ENCODE peak calls at places on chromosomes 4 and X, in four cellular contexts. H is Peyer's patch, B is ovary, D is lung. X is an unnamed sample.

GRCh38 chr4:7854697-7855370 is 84.8 kb downstream of the AFAP1 start:
- DNase-seq in D (no peak), B (no peak), H (peak; percentile 38), X (no peak)

GRCh38 chr4:137644201-137644600 is 111.9 kb upstream of the PCDH18 start:
- DNase-seq in H (no peak), D (no peak), B (no peak), X (no peak)

GRCh38 chr4:7367894-7368293 is 66.8 kb downstream of the PSAPL1 start:
- DNase-seq in H (no peak), B (no peak), D (no peak), X (no peak)

GRCh38 chrX:68710870-68711576 is 63.6 kb downstream of the STARD8 start:
- DNase-seq in H (no peak), D (no peak), B (no peak), X (no peak)

GRCh38 chr4:64000241-64000640 is 409.0 kb downstream of the TECRL start:
- DNase-seq in B (no peak), H (no peak), D (no peak), X (no peak)

GRCh38 chr4:145736241-145736831 is 56.4 kb downstream of the C4orf51 start:
- DNase-seq in H (no peak), B (no peak), D (peak; percentile 76), X (no peak)

GRCh38 chrX:10579018-10579752 is 41.2 kb downstream of the MID1 start:
- DNase-seq in B (no peak), H (no peak), D (no peak), X (no peak)

GRCh38 chr4:13544556-13545393 is 467 bp upstream of the NKX3-2 start:
- DNase-seq in B (peak; percentile 55), H (no peak), D (peak; percentile 65), X (peak; percentile 94)

GRCh38 chr4:101421393-101421792 is 74.1 kb upstream of the PPP3CA start:
- DNase-seq in B (no peak), H (no peak), D (no peak), X (no peak)

GRCh38 chr4:141686146-141686775 is 49.9 kb downstream of the IL15 start:
- DNase-seq in D (no peak), B (no peak), H (no peak), X (no peak)

GRCh38 chr4:111689731-111690130 is 455.5 kb upstream of the FAM241A start:
- DNase-seq in D (no peak), B (no peak), H (no peak), X (no peak)

GRCh38 chrX:133992877-133993276 is 7.5 kb upstream of the GPC3 start:
- DNase-seq in D (no peak), B (no peak), H (no peak), X (no peak)

GRCh38 chrX:104922206-104922621 is 298.3 kb downstream of the TEX13A start:
- DNase-seq in D (peak; percentile 82), B (peak; percentile 55), H (peak; percentile 25), X (no peak)

GRCh38 chrX:14932136-14932535 is 58.9 kb downstream of the MOSPD2 start:
- DNase-seq in H (no peak), B (no peak), D (no peak), X (no peak)

GRCh38 chrX:14936561-14936960 is 63.3 kb downstream of the MOSPD2 start:
- DNase-seq in B (no peak), H (no peak), D (no peak), X (no peak)

GRCh38 chrX:14939644-14940043 is 66.4 kb downstream of the MOSPD2 start:
- DNase-seq in B (no peak), D (no peak), H (no peak), X (no peak)

DNA sequence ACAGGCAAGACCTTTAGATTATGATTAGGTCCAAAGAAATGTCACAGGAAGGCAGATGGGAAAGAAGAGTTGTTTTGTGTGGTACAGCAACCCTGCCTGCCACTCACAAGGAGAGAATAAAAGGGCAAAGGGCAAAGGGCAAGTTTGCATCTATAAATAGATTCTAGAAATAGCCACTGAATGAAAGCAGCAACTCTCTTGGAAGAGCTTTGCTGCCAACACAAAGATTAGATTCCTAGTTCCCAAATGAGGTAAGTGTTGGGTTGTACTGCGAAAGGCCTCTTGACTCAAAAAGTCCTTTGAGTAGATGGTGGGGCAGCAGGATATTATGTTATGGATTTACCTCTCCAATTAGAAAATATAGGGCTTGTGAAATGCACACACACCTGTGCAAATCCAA is 61.2 kb downstream of the MOSPD2 start:
- DNase-seq in D (no peak), B (no peak), H (no peak), X (no peak)
- H3K27ac ChIP-seq in D (no peak overlapping the region), B (no peak overlapping the region), H (no peak overlapping the region), X (no peak overlapping the region)

GRCh38 chr4:133149364-133149695 is 236 bp downstream of the PCDH10 start:
- DNase-seq in B (no peak), D (no peak), H (no peak), X (no peak)
- H3K4me3 ChIP-seq in B (peak overlapping the region; percentile 40), D (peak overlapping the region; percentile 6), H (no peak overlapping the region), X (peak overlapping the region; percentile 53)

GRCh38 chr4:173520921-173521473 is 9.0 kb downstream of the HAND2 start:
- DNase-seq in D (no peak), H (no peak), B (peak; percentile 57), X (peak; percentile 91)

GRCh38 chr4:173524218-173525117 is 5.6 kb downstream of the HAND2 start:
- DNase-seq in H (no peak), D (no peak), B (no peak), X (peak; percentile 90)

GRCh38 chr4:173522874-173523395 is 7.1 kb downstream of the HAND2 start:
- DNase-seq in D (no peak), H (no peak), B (peak; percentile 58), X (no peak)

GRCh38 chr4:173521474-173522159 is 8.4 kb downstream of the HAND2 start:
- DNase-seq in D (no peak), B (peak; percentile 66), H (no peak), X (no peak)

GRCh38 chr4:173522160-173522873 is 7.7 kb downstream of the HAND2 start:
- DNase-seq in H (no peak), B (peak; percentile 97), D (no peak), X (peak; percentile 93)
- H3K9me3 ChIP-seq in H (no peaks in the 10 kb centered on the region), B (no peaks in the 10 kb centered on the region), D (peaks cover 34% of the 10 kb centered on the region), X (no peaks in the 10 kb centered on the region)

GRCh38 chrX:77003956-77004355 is 443.2 kb upstream of the FGF16 start:
- DNase-seq in B (no peak), H (no peak), D (no peak), X (no peak)
- H3K27ac ChIP-seq in B (no peak overlapping the region), H (no peak overlapping the region), D (no peak overlapping the region), X (no peak overlapping the region)

DNA sequence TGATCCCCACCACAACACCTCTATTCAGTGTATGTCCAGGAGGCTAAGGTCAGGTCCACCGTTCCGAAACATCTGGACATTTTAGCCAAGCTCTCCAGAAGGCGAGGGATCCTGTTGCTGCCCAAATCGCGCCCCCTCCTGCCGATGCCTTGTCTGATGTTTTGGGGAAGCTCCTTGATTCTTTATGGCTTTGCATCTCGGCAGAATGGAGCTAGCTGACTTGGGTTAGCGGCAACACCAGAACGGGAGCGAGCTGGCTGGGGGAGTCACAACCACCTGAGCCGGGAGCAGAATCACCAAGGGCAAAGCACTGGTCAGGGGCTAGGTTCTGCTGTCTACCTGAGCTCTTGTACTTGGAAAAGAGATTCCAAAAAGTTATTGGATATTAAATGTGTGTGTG is 6.5 kb upstream of the POU3F4 start:
- DNase-seq in D (no peak), B (no peak), H (no peak), X (no peak)
- H3K4me3 ChIP-seq in D (no peak overlapping the region), B (no peak overlapping the region), H (no peak overlapping the region), X (no peak overlapping the region)

DNA sequence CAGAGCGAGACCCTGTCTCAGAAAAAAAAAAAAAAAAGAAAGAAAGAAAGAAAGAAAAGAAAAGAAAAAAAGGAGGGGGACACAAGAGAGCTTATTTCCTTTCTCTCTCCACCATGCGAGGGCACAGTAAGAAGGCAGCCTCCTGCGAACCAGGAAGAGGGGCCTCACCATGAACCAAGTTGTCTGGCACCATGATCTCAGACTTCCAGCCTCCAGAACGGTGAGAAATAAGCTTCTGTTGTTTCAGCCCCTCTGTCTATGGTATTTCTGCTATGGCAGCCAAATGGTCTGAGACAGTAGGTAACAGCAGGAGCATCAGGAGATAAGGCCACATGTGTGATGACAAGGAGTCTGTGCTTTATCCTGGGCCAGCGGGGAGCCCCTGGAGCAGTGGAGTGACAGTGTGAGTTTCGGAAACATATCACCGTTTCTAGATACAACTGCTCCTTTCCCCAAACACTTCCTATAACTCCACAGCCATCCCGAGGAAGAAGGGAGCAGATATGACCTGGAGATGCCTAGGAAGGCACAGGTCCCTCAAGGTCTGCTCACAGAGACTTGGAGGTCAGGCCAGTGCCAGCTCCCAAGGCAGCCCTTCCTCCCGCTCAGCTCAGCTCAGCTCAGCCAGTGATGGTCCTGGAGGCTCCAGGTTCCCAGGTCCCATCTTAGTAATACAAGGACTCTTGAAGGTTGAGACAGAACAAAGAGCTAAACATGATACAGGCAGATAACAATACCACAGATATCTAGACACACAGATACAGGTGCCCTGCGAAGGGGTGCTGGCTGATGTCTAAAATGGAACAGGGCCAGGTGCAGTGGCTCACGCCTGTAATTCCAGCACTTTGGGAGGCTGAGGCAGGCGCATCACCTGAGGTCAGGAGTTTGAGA is 17.7 kb downstream of the JAKMIP1 start:
- DNase-seq in H (no peak), B (no peak), D (no peak), X (no peak)
- H3K9me3 ChIP-seq in H (no peaks in the 10 kb centered on the region), B (peaks cover 4% of the 10 kb centered on the region), D (peaks cover 22% of the 10 kb centered on the region), X (peaks cover 41% of the 10 kb centered on the region)

DNA sequence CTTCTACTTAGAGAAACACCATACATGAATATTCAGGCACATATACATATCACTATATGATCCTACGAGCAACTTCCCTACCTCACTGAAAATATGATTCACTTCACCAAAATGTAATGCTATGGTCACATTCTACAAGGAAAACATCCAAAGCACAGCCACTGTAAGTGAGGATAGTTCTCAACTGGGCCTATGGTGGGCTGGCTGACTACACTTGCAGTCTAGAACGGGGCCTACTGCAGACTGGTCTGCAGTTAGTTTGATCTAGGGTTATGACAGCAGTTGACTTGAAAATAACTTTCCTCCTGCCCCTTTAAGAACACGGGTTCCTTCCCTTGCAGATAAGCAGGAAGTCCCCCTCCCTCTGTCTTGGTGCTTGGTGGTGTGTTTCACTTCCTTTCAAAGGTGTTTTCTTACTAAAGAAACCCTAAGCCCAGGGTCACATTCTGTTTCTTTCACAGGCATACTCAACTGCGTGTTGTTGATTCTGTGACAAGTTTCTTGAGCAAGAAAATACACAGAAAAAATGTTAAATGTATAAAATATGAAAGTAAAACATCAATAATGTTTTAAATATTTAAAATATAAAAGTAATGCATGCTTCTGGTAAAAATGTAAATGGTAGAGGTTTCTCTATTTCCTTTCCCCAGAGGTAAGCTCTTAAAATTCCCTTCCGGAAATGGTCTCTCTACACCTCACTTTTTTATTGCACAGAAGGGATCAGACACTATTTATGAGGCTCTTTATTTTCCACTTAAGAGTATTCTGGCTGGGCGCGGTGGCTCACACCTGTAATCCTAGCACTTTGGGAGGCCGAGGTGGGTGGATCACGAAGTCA is 18.0 kb upstream of the TMSB4X start:
- DNase-seq in H (peak; percentile 78), D (no peak), B (no peak), X (no peak)
- H3K27ac ChIP-seq in H (peak overlapping the region; percentile 85), D (peak overlapping the region; percentile 29), B (no peak overlapping the region), X (peak overlapping the region; percentile 61)

DNA sequence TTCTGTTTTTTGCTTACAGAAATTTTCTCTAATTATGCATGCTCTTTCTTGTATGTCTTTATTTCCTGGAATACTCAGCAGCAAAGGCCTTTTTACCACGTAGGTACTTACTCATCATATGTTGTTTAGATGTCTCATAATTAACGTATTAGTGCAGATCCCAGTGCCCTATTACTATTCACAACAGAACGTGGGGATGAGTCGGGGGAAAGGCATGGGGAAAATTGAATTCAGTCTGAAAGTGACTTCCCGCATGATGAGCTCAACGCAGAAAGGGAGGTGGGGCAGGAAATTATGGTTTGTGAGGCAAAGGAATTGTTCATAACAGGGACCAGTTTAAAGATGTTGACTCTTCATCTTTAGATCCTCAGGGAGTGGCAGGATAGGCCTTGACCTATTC is 1.9 kb upstream of the TMPRSS11D start:
- DNase-seq in D (no peak), H (no peak), B (no peak), X (no peak)
- H3K4me3 ChIP-seq in D (no peak overlapping the region), H (no peak overlapping the region), B (no peak overlapping the region), X (no peak overlapping the region)

X was measured in esophagus muscularis mucosa.